ENCODE peak calls at places on chromosomes 11 and 22, in four cellular contexts. J is WTC11, O is K562, B is GM12878. N is an unnamed sample.

GRCh38 chr11:119422505-119423416 is at the start of gene THY1:
- DNase-seq in J (peak), O (no peak), B (no peak), N (peak)

GRCh38 chr22:38953577-38954413 is 3.6 kb upstream of the APOBEC3A start:
- DNase-seq in J (no peak), O (no peak), B (peak), N (no peak)

GRCh38 chr11:12329797-12330196 is 47.6 kb upstream of the PARVA start:
- DNase-seq in J (no peak), O (no peak), B (no peak), N (no peak)

GRCh38 chr11:86068138-86068861 is 584 bp downstream of the PICALM start:
- DNase-seq in J (peak), O (peak), B (no peak), N (peak)

GRCh38 chr11:117408356-117408755 is 80.7 kb downstream of the CEP164 start:
- DNase-seq in J (no peak), O (no peak), B (no peak), N (no peak)

GRCh38 chr22:35609261-35609660 is 7.9 kb downstream of the MB start:
- DNase-seq in J (no peak), O (no peak), B (no peak), N (no peak)

GRCh38 chr22:23678133-23678532 is 12.7 kb upstream of the RGL4 start:
- DNase-seq in J (no peak), O (no peak), B (no peak), N (peak)

GRCh38 chr11:60993611-60994010 is 22.1 kb downstream of the CD6 start:
- DNase-seq in J (no peak), O (no peak), B (no peak), N (no peak)

GRCh38 chr22:37233751-37234631 is 10.1 kb downstream of the RAC2 start:
- DNase-seq in J (no peak), O (no peak), B (no peak), N (no peak)

GRCh38 chr11:86274503-86274902 is 27.5 kb upstream of the HIKESHI start:
- DNase-seq in J (peak), O (peak), B (no peak), N (peak)

GRCh38 chr11:46493786-46494185 is 100.0 kb downstream of the AMBRA1 start:
- DNase-seq in J (no peak), O (no peak), B (no peak), N (no peak)

GRCh38 chr22:18091916-18092526 is 14.2 kb downstream of the PEX26 start:
- DNase-seq in J (no peak), O (no peak), B (no peak), N (no peak)

GRCh38 chr22:38271927-38272372 is 860 bp downstream of the TMEM184B start:
- DNase-seq in J (peak), O (no peak), B (no peak), N (peak)

GRCh38 chr11:58446294-58446693 is 4.3 kb upstream of the OR5B12 start:
- DNase-seq in J (no peak), O (peak), B (no peak), N (no peak)

GRCh38 chr11:118615282-118615979 is 8.0 kb downstream of the PHLDB1 start:
- DNase-seq in J (peak), O (no peak), B (no peak), N (peak)

GRCh38 chr22:20194681-20195593 is 44.1 kb upstream of the CCDC188 start:
- DNase-seq in J (no peak), O (no peak), B (no peak), N (no peak)

GRCh38 chr11:134252539-134253188 is 488 bp downstream of the THYN1 start:
- DNase-seq in J (peak), O (no peak), B (no peak), N (peak)

GRCh38 chr22:22410121-22410520 is 98.4 kb downstream of the ZNF280B start:
- DNase-seq in J (no peak), O (no peak), B (no peak), N (no peak)

GRCh38 chr22:46432164-46433068 is 96.9 kb downstream of the TRMU start:
- DNase-seq in J (no peak), O (no peak), B (no peak), N (no peak)

GRCh38 chr11:65868076-65868667 is 4.4 kb downstream of the EFEMP2 start:
- DNase-seq in J (peak), O (peak), B (no peak), N (peak)

GRCh38 chr22:50627914-50628542 is at the start of gene ARSA:
- DNase-seq in J (peak), O (peak), B (peak), N (peak)

GRCh38 chr11:119602745-119603373 is 126.1 kb downstream of the NECTIN1 start:
- DNase-seq in J (peak), O (peak), B (no peak), N (peak)

GRCh38 chr22:30574095-30574981 is at the start of gene GAL3ST1:
- DNase-seq in J (peak), O (no peak), B (no peak), N (peak)

GRCh38 chr11:84865257-84865656 is 761.9 kb downstream of the DLG2 start:
- DNase-seq in J (no peak), O (no peak), B (no peak), N (no peak)
- TF ChIP-seq CREB1 in J (no peak), O (no peak), B (no peak), N (no peak)

GRCh38 chr11:71310184-71310583 is 57.8 kb upstream of the SHANK2 start:
- DNase-seq in J (no peak), O (no peak), B (peak), N (no peak)

GRCh38 chr11:71311928-71312510 is 59.6 kb upstream of the SHANK2 start:
- DNase-seq in J (no peak), O (no peak), B (no peak), N (no peak)

GRCh38 chr11:71309611-71310010 is 57.2 kb upstream of the SHANK2 start:
- DNase-seq in J (no peak), O (no peak), B (no peak), N (no peak)

GRCh38 chr11:71309181-71309580 is 56.8 kb upstream of the SHANK2 start:
- DNase-seq in J (no peak), O (no peak), B (no peak), N (no peak)

DNA sequence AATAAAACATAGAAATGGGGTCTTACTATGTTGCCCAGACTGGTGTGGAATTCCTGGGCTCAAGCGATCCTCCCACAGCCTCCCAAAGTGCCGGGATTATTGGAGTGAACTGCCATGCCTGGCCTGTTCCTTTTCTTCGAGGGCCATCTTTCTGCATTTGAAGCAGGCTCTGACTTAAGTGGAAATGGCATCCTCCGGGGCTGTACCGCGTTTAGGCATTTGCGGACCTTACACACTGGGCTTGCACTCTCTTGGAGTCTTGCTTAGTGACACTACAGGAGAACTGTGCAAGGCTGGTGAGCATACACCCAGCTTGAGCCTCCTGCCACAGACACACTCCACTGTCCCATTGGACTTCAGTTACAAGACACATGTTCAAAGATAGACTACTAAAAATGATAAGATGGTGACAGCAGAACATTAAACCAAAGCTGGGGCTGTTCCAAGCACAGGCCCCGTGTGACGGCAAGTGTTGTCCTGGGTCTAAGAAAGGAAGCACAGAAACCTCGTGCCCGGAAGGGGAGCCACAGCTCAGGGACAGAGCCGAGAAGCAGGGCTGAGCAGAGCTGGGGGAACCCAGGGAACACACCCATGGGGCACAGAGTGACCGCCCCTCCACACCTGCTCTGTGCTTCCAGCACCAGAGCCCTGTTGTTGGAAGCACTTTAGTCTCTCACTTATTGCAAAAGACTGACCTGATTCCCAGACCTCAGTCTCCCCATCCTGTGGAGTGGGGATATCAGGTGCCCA is 59.0 kb upstream of the SHANK2 start:
- DNase-seq in J (no peak), O (no peak), B (no peak), N (no peak)
- TF ChIP-seq CREB1 in J (no peak), O (no peak), B (no peak), N (no peak)

DNA sequence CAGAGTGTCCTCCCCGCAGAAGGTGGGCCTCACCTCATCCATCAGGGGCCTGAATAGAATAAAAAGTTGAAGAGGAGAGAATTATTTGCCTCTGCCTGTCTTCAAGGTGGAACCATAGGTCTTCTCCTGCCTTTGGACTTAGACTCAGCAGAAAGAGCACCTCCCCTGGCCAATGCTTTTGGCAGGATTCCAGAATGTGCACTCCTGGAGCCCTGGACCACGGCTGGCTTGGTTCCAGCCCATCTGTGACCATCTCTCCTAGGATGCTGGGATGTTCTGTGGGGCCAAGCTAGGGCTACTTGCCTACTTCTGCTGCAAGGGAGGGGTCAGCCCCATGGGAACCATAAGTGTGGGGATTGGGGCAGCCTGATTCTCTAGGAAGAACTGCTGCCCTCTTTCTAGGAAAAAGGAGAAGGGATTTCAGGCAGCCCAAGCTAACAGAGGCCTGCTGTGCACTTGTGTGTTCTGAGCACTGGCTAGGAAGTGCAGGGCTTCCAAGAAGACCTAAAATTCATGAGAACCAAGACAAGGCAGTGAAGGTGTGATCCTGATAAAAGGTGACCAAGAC is 32.2 kb upstream of the SHANK2 start:
- DNase-seq in J (no peak), O (peak), B (no peak), N (no peak)
- TF ChIP-seq CREB1 in J (no peak), O (no peak), B (no peak), N (no peak)

GRCh38 chr11:3950996-3951662 is 95.7 kb downstream of the STIM1 start:
- DNase-seq in J (no peak), O (peak), B (no peak), N (peak)
- TF ChIP-seq CREB1 in J (no peak), O (no peak), B (no peak), N (no peak)